ENCODE peak calls at places on chromosomes 3 and 15, in seven cellular contexts. J is A549; P is NAMALWA; T is stimulated activated CD8-positive, alpha-beta memory T cell treated with anti-CD3 and anti-CD28 coated beads, Interleukin-7, amount 100 ng/mL, for 1 hour; Z is H9; H is KG1; U is left ventricle myocardium inferior. N is an unnamed sample.

GRCh38 chr15:42065008-42065407 is 29.4 kb downstream of the PLA2G4D start:
- DNase-seq in P (peak; percentile 46), H (no peak), J (no peak), T (no peak), U (no peak), Z (no peak), N (no peak)

GRCh38 chr3:44992555-44993470 is 16.8 kb downstream of the EXOSC7 start:
- DNase-seq in U (no peak), T (no peak), Z (peak; percentile 49), J (peak; percentile 17), H (peak; percentile 3), P (peak; percentile 32), N (no peak)

GRCh38 chr3:139310474-139310933 is 33.3 kb upstream of the MRPS22 start:
- DNase-seq in H (no peak), P (no peak), T (no peak), J (no peak), Z (no peak), U (no peak), N (no peak)

GRCh38 chr3:67357610-67358458 is 296.6 kb downstream of the SUCLG2 start:
- DNase-seq in H (no peak), Z (peak; percentile 87), U (no peak), J (peak; percentile 25), P (peak; percentile 24), T (no peak), N (no peak)

GRCh38 chr3:192608756-192609155 is 118.6 kb downstream of the FGF12 start:
- DNase-seq in P (no peak), T (no peak), J (no peak), Z (no peak), U (no peak), H (no peak), N (no peak)

GRCh38 chr15:54644796-54645195 is 551.9 kb downstream of the RSL24D1 start:
- DNase-seq in J (no peak), Z (no peak), T (no peak), U (no peak), H (no peak), P (no peak), N (no peak)

GRCh38 chr3:62019906-62020305 is 353.4 kb downstream of the FEZF2 start:
- DNase-seq in T (no peak), H (no peak), P (no peak), J (no peak), U (no peak), Z (no peak), N (no peak)

GRCh38 chr15:96678386-96678785 is 347.9 kb downstream of the NR2F2 start:
- DNase-seq in U (no peak), P (no peak), T (no peak), Z (no peak), H (no peak), J (no peak), N (no peak)

GRCh38 chr3:47202542-47202941 is 38.6 kb upstream of the SETD2 start:
- DNase-seq in U (no peak), H (no peak), Z (no peak), T (no peak), J (no peak), P (no peak), N (no peak)

GRCh38 chr3:112858410-112859069 is 11.9 kb upstream of the CD200R1L start:
- DNase-seq in H (peak; percentile 37), P (peak; percentile 7), U (no peak), T (no peak), J (no peak), Z (no peak), N (no peak)